ENCODE peak calls at places on chromosomes 4 and X, in six cellular contexts. I, J, E, R, H and B are unnamed samples. For H3K9me3, the result is how much of the 10 kb centered on the place peaks cover.

GRCh38 chrX:80207327-80207726 is 192.8 kb downstream of the TBX22 start:
- DNase-seq in H (no peak), I (no peak), E (no peak), J (no peak), R (no peak), B (no peak)

GRCh38 chrX:150934453-150934852 is 36.0 kb upstream of the CD99L2 start:
- DNase-seq in R (no peak), J (no peak), H (no peak), I (peak), E (no peak), B (no peak)

GRCh38 chrX:72392816-72393800 is 87.4 kb upstream of the CITED1 start:
- DNase-seq in H (no peak), R (no peak), E (no peak), I (peak), J (no peak), B (no peak)

GRCh38 chr4:41933997-41934812 is 1.0 kb upstream of the TMEM33 start:
- DNase-seq in I (peak), R (no peak), H (no peak), J (no peak), E (no peak), B (no peak)

GRCh38 chr4:20422398-20422797 is 170.7 kb downstream of the SLIT2 start:
- DNase-seq in E (peak), I (peak), J (no peak), H (peak), R (peak), B (no peak)

GRCh38 chrX:140505421-140506337 is 810 bp upstream of the SOX3 start:
- DNase-seq in I (no peak), E (no peak), J (no peak), R (no peak), H (no peak), B (no peak)

GRCh38 chrX:130055103-130055502 is 55.2 kb downstream of the ELF4 start:
- DNase-seq in I (peak), J (no peak), E (peak), R (no peak), H (no peak), B (no peak)

GRCh38 chr4:40334591-40335507 is at the start of gene CHRNA9:
- DNase-seq in R (no peak), H (no peak), I (no peak), E (no peak), J (no peak), B (no peak)

GRCh38 chr4:52201705-52202104 is 150.6 kb downstream of the SPATA18 start:
- DNase-seq in E (no peak), J (no peak), I (no peak), R (no peak), H (no peak), B (no peak)

GRCh38 chr4:174523003-174523693 is 860 bp upstream of the HPGD start:
- DNase-seq in J (no peak), R (no peak), H (no peak), E (no peak), I (no peak), B (no peak)

GRCh38 chrX:24485323-24485722 is 20.2 kb downstream of the PDK3 start:
- DNase-seq in R (no peak), I (no peak), J (no peak), E (no peak), H (no peak), B (no peak)

GRCh38 chr4:17597517-17597916 is 16.9 kb upstream of the MED28 start:
- DNase-seq in J (no peak), E (no peak), H (peak), R (no peak), I (peak), B (no peak)

GRCh38 chrX:69036674-69037573 is 128.3 kb downstream of the PJA1 start:
- DNase-seq in J (no peak), H (no peak), R (no peak), E (no peak), I (no peak), B (no peak)

GRCh38 chr4:14180983-14181601 is 553.6 kb upstream of the BOD1L1 start:
- DNase-seq in J (no peak), I (peak), R (no peak), E (no peak), H (peak), B (no peak)

GRCh38 chr4:1539132-1539755 is 133.0 kb upstream of the NKX1-1 start:
- DNase-seq in H (no peak), E (peak), J (no peak), I (no peak), R (no peak), B (no peak)

GRCh38 chr4:8274772-8275241 is 5.3 kb downstream of the HTRA3 start:
- DNase-seq in J (no peak), R (no peak), E (peak), H (no peak), I (peak), B (no peak)

DNA sequence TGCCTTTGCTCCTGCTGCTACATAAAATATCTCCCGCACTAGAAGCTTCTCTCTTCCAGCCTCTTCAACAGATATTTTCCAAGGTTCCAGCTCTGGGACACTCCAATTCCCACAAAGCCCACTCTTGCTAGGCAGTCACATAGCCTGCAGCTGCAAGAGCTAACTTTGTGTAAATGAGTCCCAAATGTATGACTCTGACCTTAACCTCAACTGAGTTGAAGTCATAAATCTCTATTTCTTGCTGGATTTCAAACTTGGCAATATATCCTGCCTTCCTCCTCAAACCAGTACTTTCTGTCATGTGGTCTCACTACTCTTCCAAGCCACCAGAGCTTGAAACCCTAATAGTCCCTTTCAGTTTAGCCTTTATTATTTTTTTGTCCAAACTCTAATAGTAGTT is 315.5 kb upstream of the GRIA3 start:
- DNase-seq in R (no peak), J (no peak), H (no peak), I (no peak), E (no peak), B (no peak)
- H3K9me3 ChIP-seq in R (under half), J (under half), H (under half), I (under half), E (under half), B (under half)

GRCh38 chrX:74018253-74018652 is 285.7 kb upstream of the ZCCHC13 start:
- DNase-seq in J (no peak), E (no peak), H (no peak), R (no peak), I (no peak), B (no peak)

DNA sequence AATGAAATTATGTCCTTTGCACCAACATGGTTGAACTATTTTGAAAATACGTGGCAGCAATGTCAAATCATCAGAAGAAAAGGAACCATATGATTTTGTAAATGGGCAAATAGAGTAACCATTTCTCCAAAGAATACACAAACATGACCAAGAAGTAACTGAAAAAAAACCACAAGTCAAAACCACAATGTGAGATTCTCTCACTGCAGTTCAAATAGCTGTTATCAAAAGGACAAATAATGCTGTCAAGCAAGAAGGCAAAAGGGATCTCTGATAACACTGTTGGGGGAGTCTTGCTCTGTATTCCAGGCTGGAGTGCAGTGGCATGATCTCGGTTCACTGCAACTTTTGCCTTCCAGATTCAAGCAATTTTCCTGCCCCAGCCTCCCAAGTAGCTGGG is 280.8 kb upstream of the ZCCHC13 start:
- DNase-seq in J (no peak), E (no peak), H (no peak), I (no peak), R (no peak), B (no peak)
- H3K9me3 ChIP-seq in J (under half), E (under half), H (under half), I (under half), R (under half), B (under half)

GRCh38 chr4:161101881-161102280 is 1061.9 kb downstream of the FSTL5 start:
- DNase-seq in I (no peak), H (no peak), E (no peak), R (no peak), J (no peak), B (no peak)

DNA sequence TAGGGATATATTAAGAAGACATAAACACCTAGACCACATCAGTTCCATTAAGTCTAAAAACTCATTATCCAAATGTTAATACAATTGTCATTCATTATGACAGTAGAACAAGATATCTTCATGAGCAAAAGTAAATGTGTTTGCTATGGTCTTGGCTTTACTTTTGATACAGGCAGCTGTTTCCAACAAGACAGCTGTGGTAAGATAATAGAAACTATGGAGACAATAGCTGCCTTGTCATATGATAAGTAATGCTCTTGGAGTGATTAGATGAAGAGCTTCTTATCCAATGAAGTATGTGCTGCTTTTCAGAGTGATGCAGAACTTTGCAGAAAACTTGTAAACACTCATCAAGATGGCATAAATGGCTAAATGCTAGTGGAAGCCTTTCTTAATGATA is 1066.0 kb downstream of the FSTL5 start:
- DNase-seq in J (no peak), I (no peak), E (no peak), H (no peak), R (no peak), B (no peak)
- H3K9me3 ChIP-seq in J (under half), I (under half), E (under half), H (under half), R (under half), B (under half)

DNA sequence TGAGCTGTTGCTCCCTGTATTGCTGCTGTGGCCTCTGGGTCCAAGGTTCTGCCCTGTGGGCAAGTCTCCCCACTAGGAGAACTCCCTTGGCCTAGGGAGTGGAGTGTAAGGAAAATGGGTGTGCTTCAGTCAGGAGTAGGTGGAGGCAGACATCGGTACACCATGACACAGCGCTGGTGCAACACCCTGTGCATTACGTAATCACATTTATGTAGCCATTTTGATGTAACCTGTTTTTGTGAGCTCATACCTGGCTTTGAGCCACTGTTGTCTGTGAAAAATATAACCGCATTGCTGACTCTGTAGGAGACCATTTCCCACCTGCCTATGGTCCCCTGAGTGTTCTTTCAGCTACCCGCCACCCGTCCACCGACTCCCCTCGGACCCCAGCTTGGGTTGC is 700.5 kb upstream of the AGA start:
- DNase-seq in R (no peak), J (no peak), I (no peak), E (no peak), H (no peak), B (no peak)
- H3K9me3 ChIP-seq in R (under half), J (under half), I (under half), E (under half), H (under half), B (under half)

DNA sequence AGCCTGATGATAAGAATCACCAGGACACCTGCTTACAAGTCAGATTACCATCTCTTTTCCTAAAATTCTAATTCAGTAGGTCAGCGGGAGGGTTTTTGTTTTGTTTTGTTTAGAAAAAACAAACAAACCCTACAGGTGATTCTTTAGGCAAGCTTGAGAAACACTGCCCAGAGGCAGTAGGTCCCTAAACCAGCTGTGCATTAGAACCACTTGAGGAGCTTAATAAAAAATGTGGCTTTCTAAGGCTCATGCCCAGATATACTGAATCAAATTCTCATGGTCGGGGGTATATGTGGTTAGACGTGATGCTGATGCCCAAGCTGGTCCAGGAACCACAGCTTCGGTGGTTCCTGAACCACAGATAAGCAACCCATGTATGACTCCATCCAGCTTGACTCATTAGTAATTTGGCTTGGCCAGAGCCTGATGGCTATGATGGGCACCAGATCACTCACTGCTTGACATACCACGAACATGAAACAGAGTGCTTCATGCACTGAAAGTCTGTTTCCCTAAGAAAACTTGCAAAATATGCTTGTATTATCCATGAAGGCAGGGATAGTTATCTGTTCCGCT is 338.1 kb upstream of the F9 start:
- DNase-seq in I (no peak), R (no peak), H (no peak), E (no peak), J (no peak), B (no peak)
- H3K9me3 ChIP-seq in I (under half), R (under half), H (under half), E (under half), J (under half), B (under half)

DNA sequence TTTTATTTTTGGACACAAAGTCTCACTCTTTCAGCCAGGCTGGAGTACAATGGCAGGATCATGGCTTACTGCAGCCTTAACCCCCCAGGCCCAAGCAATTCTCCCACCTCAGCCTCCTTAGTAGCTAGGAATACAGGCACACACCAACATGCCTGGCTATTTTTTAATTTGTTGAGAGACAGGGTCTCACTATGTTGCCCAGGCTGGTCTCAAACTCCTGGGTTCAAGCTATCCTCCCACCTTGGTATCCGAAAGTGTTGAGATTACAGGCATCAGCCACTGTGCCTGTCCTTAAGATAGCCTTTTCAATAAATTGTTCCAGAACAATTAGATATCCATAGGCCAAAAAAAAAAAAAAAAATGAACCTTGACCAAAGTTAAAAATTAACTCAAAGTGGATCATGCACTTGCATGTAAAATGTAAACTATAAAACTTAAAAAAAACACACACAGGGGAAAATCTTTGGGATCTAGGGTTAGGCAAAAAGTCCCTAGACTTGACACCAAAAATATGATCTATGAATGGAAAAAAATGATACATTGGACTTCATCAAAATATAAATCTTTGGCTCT is 28.6 kb upstream of the NFKB1 start:
- DNase-seq in J (no peak), H (no peak), R (no peak), E (no peak), I (no peak), B (no peak)
- H3K9me3 ChIP-seq in J (under half), H (under half), R (under half), E (under half), I (under half), B (under half)

GRCh38 chr4:33592701-33593100 is 2651.6 kb downstream of the ARAP2 start:
- DNase-seq in R (no peak), E (no peak), H (no peak), I (peak), J (no peak), B (no peak)
- H3K9me3 ChIP-seq in R (under half), E (under half), H (under half), I (under half), J (under half), B (under half)